ENCODE peak calls at places on chromosomes 4 and X, in four cellular contexts. R is mesendoderm, L is IMR-90, O is H1. J is an unnamed sample. For H3K79me1, the result is how much of the 10 kb centered on the place peaks cover.

GRCh38 chr4:30865676-30866075 is 145.5 kb downstream of the PCDH7 start:
- DNase-seq in R (no peak), O (no peak), L (peak), J (no peak)

GRCh38 chr4:168699224-168699878 is 202.5 kb downstream of the PALLD start:
- DNase-seq in L (no peak), O (no peak), R (no peak), J (no peak)

GRCh38 chrX:31508338-31508737 is 436.5 kb upstream of the FTHL17 start:
- DNase-seq in O (no peak), R (peak), L (peak), J (no peak)

GRCh38 chrX:12403474-12404082 is 265.3 kb downstream of the FRMPD4 start:
- DNase-seq in R (no peak), O (no peak), L (peak), J (no peak)

GRCh38 chrX:56975611-56976010 is 19.7 kb downstream of the SPIN3 start:
- DNase-seq in L (no peak), O (no peak), R (peak), J (no peak)

GRCh38 chr4:33948921-33949320 is 2295.4 kb downstream of the ARAP2 start:
- DNase-seq in O (no peak), R (no peak), L (no peak), J (no peak)

GRCh38 chrX:13059269-13059668 is 14.8 kb upstream of the FAM9C start:
- DNase-seq in O (no peak), R (no peak), L (no peak), J (no peak)

GRCh38 chrX:40628506-40628905 is 5.3 kb downstream of the MPC1L start:
- DNase-seq in R (no peak), O (no peak), L (no peak), J (no peak)

GRCh38 chrX:118974088-118974907 is at the start of gene LONRF3:
- DNase-seq in O (no peak), L (peak), R (no peak), J (no peak)

GRCh38 chr4:38904090-38904666 is 36.6 kb downstream of the FAM114A1 start:
- DNase-seq in R (no peak), L (no peak), O (no peak), J (no peak)

GRCh38 chr4:19684079-19684478 is 567.6 kb upstream of the SLIT2 start:
- DNase-seq in R (no peak), O (no peak), L (no peak), J (no peak)

GRCh38 chr4:48557478-48557877 is 67.4 kb downstream of the ZAR1 start:
- DNase-seq in L (no peak), O (no peak), R (peak), J (peak)

GRCh38 chr4:185921583-185922555 is 109.9 kb upstream of the SORBS2 start:
- DNase-seq in R (no peak), L (no peak), O (no peak), J (no peak)

GRCh38 chr4:106588906-106589305 is 220.3 kb upstream of the GIMD1 start:
- DNase-seq in R (no peak), O (no peak), L (no peak), J (no peak)

GRCh38 chr4:106595906-106596305 is 227.3 kb upstream of the GIMD1 start:
- DNase-seq in L (no peak), O (no peak), R (no peak), J (no peak)

GRCh38 chr4:106594291-106594952 is 225.8 kb upstream of the GIMD1 start:
- DNase-seq in L (no peak), R (no peak), O (no peak), J (no peak)
- H4K5ac ChIP-seq in L (no peak), R (no peak), O (no peak), J (no peak)

GRCh38 chr4:4541040-4541631 is 712 bp downstream of the STX18 start:
- DNase-seq in R (peak), O (no peak), L (peak), J (no peak)
- H3K4ac ChIP-seq in R (peak), O (no peak), L (peak), J (no peak)

GRCh38 chrX:1597345-1598020 is 6.1 kb downstream of the AKAP17A start:
- DNase-seq in L (no peak), O (no peak), R (no peak), J (no peak)
- H3K79me1 ChIP-seq in L (under half), O (under half), R (under half), J (under half)

GRCh38 chr4:159506801-159507517 is 404.1 kb downstream of the RAPGEF2 start:
- DNase-seq in O (no peak), R (no peak), L (no peak), J (no peak)

GRCh38 chr4:159503243-159503642 is 400.4 kb downstream of the RAPGEF2 start:
- DNase-seq in R (no peak), L (no peak), O (peak), J (peak)

GRCh38 chr4:159505275-159505975 is 402.5 kb downstream of the RAPGEF2 start:
- DNase-seq in L (no peak), R (peak), O (no peak), J (no peak)

GRCh38 chr4:159504634-159505033 is 401.8 kb downstream of the RAPGEF2 start:
- DNase-seq in R (no peak), L (no peak), O (no peak), J (no peak)

DNA sequence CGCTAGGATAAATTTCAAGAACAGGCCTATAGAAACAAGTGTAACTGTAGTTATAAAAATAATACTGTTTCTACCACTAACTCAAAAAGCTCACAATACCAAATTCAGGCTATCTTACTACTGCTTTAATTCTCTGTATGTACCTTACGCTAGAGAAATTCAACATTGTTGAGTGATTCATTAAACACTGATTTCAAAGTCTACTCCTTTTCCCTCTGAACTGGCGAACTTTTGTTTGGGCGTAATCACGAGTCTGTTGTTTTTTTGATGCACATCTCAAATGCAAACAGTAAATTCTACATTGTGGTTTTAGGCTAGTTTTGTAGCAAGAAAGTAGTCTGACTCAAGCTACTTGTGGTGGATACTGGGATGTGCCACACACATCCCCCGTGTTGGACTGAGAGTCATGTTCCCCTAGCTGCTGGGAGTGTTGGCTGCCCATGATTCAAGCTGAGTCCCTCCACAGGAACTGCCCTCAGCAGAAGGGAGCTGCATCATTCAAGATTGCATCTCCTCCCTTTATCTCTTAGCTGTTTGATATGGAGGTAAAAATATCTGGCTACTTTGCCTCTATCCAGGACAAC is 406.1 kb downstream of the RAPGEF2 start:
- DNase-seq in R (no peak), L (no peak), O (no peak), J (no peak)
- H4K5ac ChIP-seq in R (no peak), L (no peak), O (no peak), J (no peak)

GRCh38 chr4:71466775-71467174 is 128.0 kb downstream of the SLC4A4 start:
- DNase-seq in L (no peak), O (no peak), R (no peak), J (no peak)
- H3K4ac ChIP-seq in L (peak), O (no peak), R (no peak), J (no peak)

GRCh38 chr4:7775396-7775795 is 164.3 kb downstream of the AFAP1 start:
- DNase-seq in L (no peak), O (no peak), R (no peak), J (no peak)

GRCh38 chr4:7774301-7775019 is 165.2 kb downstream of the AFAP1 start:
- DNase-seq in O (no peak), R (no peak), L (no peak), J (no peak)

GRCh38 chr4:7772708-7773385 is 166.8 kb downstream of the AFAP1 start:
- DNase-seq in L (no peak), O (no peak), R (peak), J (peak)

GRCh38 chr4:7771541-7772507 is 167.8 kb downstream of the AFAP1 start:
- DNase-seq in L (no peak), R (no peak), O (no peak), J (peak)

GRCh38 chr4:7773401-7774187 is 166.1 kb downstream of the AFAP1 start:
- DNase-seq in R (no peak), O (no peak), L (no peak), J (no peak)
- H3K79me1 ChIP-seq in R (under half), O (under half), L (half or more), J (under half)

GRCh38 chr4:140168474-140168873 is 14.5 kb upstream of the MAML3 start:
- DNase-seq in O (no peak), R (peak), L (peak), J (no peak)
- H4K5ac ChIP-seq in O (no peak), R (no peak), L (no peak), J (no peak)

GRCh38 chrX:54807524-54808108 is at the start of gene MAGED2:
- DNase-seq in O (no peak), L (peak), R (peak), J (peak)
- H3K4ac ChIP-seq in O (no peak), L (peak), R (peak), J (no peak)

GRCh38 chr4:1230971-1231636 is 17.8 kb downstream of the CTBP1 start:
- DNase-seq in R (no peak), L (no peak), O (no peak), J (no peak)
- H3K79me1 ChIP-seq in R (under half), L (half or more), O (under half), J (under half)

DNA sequence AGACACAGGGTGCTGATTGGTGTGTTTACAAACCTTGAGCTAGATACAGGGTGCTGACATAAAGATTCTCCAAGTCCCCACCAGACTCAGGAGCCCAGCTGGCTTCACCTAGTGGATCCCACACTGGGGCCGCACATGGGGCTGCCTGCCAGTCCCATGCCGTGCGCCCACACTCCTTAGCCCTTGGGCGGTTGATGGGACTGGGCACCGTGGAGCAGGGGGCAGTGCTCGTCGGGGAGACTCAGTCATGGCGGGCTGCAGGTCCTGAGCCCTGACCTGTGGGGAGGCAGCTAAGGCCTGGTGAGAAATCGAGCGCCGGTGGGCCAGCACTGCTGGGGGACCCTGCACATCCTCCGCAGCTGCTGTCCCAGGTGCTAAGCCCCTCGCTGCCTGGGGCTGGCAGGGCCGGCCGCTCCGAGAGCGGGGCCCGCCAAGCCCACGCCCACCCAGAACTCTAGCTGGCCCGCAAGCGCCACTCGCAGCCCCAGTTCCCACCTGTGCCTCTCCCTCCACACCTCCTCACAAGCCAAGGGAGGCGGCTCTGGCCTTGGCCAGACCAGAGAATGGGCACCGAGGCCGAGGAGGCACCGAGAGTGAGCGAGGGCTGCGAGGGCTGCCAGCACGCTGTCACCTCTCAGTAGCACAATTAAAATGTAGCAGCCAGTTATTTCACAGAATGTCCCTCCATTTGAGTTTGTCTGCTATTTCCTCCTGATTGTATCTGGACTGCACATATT is 76.1 kb upstream of the PNPLA4 start:
- DNase-seq in R (no peak), L (no peak), O (no peak), J (no peak)
- H4K5ac ChIP-seq in R (no peak), L (no peak), O (no peak), J (no peak)

J was measured in H9.